ENCODE peak calls at places on chromosomes 11 and 22, in eight cellular contexts. V, K, O, Y, A, Q, T and M are unnamed samples.

GRCh38 chr11:94623120-94623735 is 56.1 kb downstream of the PIWIL4 start:
- DNase-seq in V (peak; percentile 88), K (peak; percentile 40), O (peak; percentile 57), Y (peak; percentile 89), A (peak; percentile 92), Q (no peak), T (no peak), M (peak; percentile 32)

GRCh38 chr22:50600967-50601668 is 525 bp downstream of the MAPK8IP2 start:
- DNase-seq in V (no peak), K (no peak), O (no peak), Y (no peak), A (no peak), Q (no peak), T (no peak), M (peak; percentile 57)

GRCh38 chr22:20058989-20059770 is 20.9 kb upstream of the DGCR8 start:
- DNase-seq in V (no peak), K (no peak), O (no peak), Y (no peak), A (no peak), Q (no peak), T (no peak), M (no peak)

GRCh38 chr11:62449451-62449851 is 30.6 kb downstream of the SCGB1A1 start:
- DNase-seq in V (no peak), K (no peak), O (no peak), Y (no peak), A (no peak), Q (no peak), T (peak; percentile 34), M (no peak)

GRCh38 chr11:106172389-106172991 is 95.0 kb downstream of the AASDHPPT start:
- DNase-seq in V (peak; percentile 95), K (no peak), O (peak; percentile 40), Y (no peak), A (peak; percentile 33), Q (no peak), T (no peak), M (no peak)

GRCh38 chr22:47053865-47054185 is 291.4 kb downstream of the TBC1D22A start:
- DNase-seq in V (peak; percentile 12), K (no peak), O (no peak), Y (peak; percentile 48), A (no peak), Q (no peak), T (peak; percentile 3), M (no peak)

GRCh38 chr11:69864930-69865661 is 45.9 kb upstream of the FGF3 start:
- DNase-seq in V (no peak), K (no peak), O (no peak), Y (no peak), A (no peak), Q (no peak), T (no peak), M (no peak)

GRCh38 chr11:4932751-4933150 is 8.6 kb upstream of the OR51G1 start:
- DNase-seq in V (no peak), K (no peak), O (no peak), Y (no peak), A (no peak), Q (no peak), T (no peak), M (no peak)

GRCh38 chr22:26484360-26484706 is 656 bp downstream of the SRRD start:
- DNase-seq in V (no peak), K (no peak), O (no peak), Y (no peak), A (no peak), Q (no peak), T (no peak), M (no peak)

GRCh38 chr11:95289378-95289777 is 58.4 kb upstream of the SESN3 start:
- DNase-seq in V (no peak), K (no peak), O (no peak), Y (no peak), A (no peak), Q (no peak), T (no peak), M (no peak)

GRCh38 chr11:104254347-104254746 is 90.4 kb upstream of the PDGFD start:
- DNase-seq in V (peak; percentile 45), K (peak; percentile 25), O (no peak), Y (peak; percentile 44), A (peak; percentile 67), Q (peak; percentile 43), T (peak; percentile 28), M (peak; percentile 25)

GRCh38 chr11:41235670-41236069 is 223.8 kb downstream of the LRRC4C start:
- DNase-seq in V (no peak), K (no peak), O (no peak), Y (no peak), A (no peak), Q (no peak), T (no peak), M (no peak)

GRCh38 chr11:5071815-5072214 is 2.4 kb downstream of the OR52E1 start:
- DNase-seq in V (no peak), K (no peak), O (no peak), Y (no peak), A (no peak), Q (no peak), T (no peak), M (no peak)

GRCh38 chr11:83970061-83970671 is 684.0 kb upstream of the CCDC90B start:
- DNase-seq in V (no peak), K (no peak), O (no peak), Y (no peak), A (no peak), Q (no peak), T (no peak), M (no peak)

GRCh38 chr22:16651217-16651616 is 58.6 kb upstream of the CCT8L2 start:
- DNase-seq in V (no peak), K (no peak), O (no peak), Y (no peak), A (no peak), Q (no peak), T (no peak), M (no peak)

GRCh38 chr22:30602049-30602448 is 4.9 kb upstream of the TCN2 start:
- DNase-seq in V (peak; percentile 18), K (no peak), O (no peak), Y (peak; percentile 53), A (peak; percentile 37), Q (no peak), T (no peak), M (no peak)

DNA sequence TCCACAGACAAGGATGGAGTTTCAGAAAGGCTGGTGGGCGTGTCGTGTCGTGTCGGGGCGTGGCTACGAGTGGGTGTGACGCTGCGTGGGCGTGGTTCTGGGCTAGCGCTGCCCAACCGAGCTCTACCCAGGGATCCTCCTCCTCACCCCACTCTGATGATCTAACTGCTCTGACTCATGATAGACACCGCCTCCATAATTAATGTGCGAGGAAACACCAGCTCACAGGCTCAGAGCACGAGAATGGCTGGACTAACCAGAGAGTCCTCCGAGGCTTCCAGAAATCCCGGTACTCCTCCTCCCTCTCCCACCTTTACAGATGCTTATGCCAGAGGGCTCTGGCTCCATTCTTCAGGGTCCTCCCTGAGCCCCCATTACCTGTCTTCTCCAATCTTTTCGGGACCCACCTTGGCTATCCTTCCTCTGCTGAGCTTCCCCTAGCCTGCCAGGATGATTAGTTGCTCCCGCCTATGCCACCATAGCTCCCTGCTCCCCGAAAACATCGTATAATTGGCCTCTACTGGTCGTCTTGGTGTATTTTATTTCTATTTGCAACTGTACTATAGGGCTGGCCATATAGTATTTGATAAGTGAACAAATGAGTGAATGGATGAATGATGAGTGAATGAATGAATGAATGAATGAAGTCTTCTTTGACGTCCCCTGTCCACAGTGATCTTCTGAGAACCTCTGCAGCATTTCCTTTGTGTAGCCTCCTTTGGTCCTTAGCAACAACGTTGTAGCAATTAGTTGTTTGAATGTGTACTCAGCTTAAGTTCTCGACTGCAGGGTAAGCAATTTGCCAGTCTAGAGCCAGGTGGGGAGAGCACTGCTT is 21.7 kb downstream of the TMPRSS13 start:
- DNase-seq in V (peak; percentile 71), K (peak; percentile 86), O (peak; percentile 16), Y (peak; percentile 83), A (peak; percentile 95), Q (peak; percentile 83), T (peak; percentile 69), M (peak; percentile 92)
- H3K4me3 ChIP-seq in V (no peak overlapping the region), K (no peak overlapping the region), O (no peak overlapping the region), Y (no peak overlapping the region), A (peak overlapping the region; percentile 31), Q (no peak overlapping the region), T (no peak overlapping the region), M (no peak overlapping the region)

GRCh38 chr11:108965602-108966001 is 300.7 kb downstream of the DDX10 start:
- DNase-seq in V (peak; percentile 38), K (no peak), O (peak; percentile 91), Y (peak; percentile 90), A (no peak), Q (no peak), T (no peak), M (no peak)
- H3K4me3 ChIP-seq in V (no peak overlapping the region), K (no peak overlapping the region), O (no peak overlapping the region), Y (no peak overlapping the region), A (no peak overlapping the region), Q (no peak overlapping the region), T (no peak overlapping the region), M (no peak overlapping the region)

GRCh38 chr11:6388747-6389146 is 1.5 kb upstream of the SMPD1 start:
- DNase-seq in V (no peak), K (no peak), O (no peak), Y (no peak), A (no peak), Q (no peak), T (no peak), M (no peak)

GRCh38 chr11:6387811-6388599 is 2.3 kb upstream of the SMPD1 start:
- DNase-seq in V (peak; percentile 45), K (no peak), O (no peak), Y (peak; percentile 52), A (peak; percentile 59), Q (no peak), T (no peak), M (no peak)

GRCh38 chr11:6389921-6390717 is at the start of gene SMPD1:
- DNase-seq in V (peak; percentile 94), K (peak; percentile 96), O (no peak), Y (peak; percentile 75), A (peak; percentile 93), Q (peak; percentile 97), T (peak; percentile 95), M (peak; percentile 91)

GRCh38 chr11:6390718-6391547 is 659 bp downstream of the SMPD1 start:
- DNase-seq in V (no peak), K (no peak), O (no peak), Y (no peak), A (no peak), Q (no peak), T (no peak), M (no peak)

DNA sequence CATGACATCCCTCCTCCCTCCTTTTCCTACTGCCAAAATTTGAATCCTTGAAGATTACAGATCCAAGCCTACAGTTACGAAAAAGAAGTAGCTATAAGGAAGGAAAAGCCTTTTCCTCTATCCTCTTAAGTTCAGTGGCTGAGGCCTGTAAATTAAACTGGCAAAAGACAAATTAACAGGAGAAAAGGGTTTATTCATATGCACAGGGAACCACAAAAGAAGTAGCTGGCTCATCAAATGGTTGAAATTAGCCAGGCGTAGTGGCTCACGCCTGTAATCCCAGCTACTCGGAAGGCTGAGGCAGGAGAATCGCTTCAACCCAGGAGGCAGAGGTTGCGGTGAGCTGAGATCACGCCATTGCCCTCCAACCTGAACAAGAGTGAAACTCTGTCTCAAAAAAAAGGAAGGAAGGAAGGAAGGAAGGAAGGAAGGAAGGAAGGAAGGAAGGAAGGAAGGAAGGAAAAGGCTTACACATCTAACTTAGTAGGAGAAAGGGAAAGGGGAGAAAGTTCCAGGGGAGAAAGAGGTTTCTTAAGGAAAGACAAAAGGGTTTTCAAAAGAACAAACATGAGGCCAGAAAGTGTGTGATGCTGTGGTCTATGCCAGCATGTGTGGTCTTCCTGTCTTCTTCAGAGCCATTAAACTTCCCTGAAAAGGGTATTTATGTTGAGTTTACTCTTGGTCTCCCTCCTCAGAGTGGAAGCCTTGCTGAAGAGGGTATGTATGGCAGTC is 5.1 kb upstream of the SMPD1 start:
- DNase-seq in V (no peak), K (no peak), O (no peak), Y (no peak), A (no peak), Q (no peak), T (no peak), M (no peak)
- H3K4me3 ChIP-seq in V (no peak overlapping the region), K (no peak overlapping the region), O (no peak overlapping the region), Y (no peak overlapping the region), A (no peak overlapping the region), Q (no peak overlapping the region), T (no peak overlapping the region), M (no peak overlapping the region)

GRCh38 chr11:130400793-130401483 is 27.5 kb downstream of the ADAMTS8 start:
- DNase-seq in V (peak; percentile 86), K (no peak), O (peak; percentile 71), Y (peak; percentile 94), A (no peak), Q (no peak), T (no peak), M (no peak)
- H3K4me3 ChIP-seq in V (no peak overlapping the region), K (no peak overlapping the region), O (no peak overlapping the region), Y (no peak overlapping the region), A (no peak overlapping the region), Q (no peak overlapping the region), T (no peak overlapping the region), M (no peak overlapping the region)